ENCODE peak calls at places on chromosome 21, in nine cellular contexts. F is A549; U is thoracic aorta; W is thyroid gland; C is PC-9; H is naive thymus-derived CD4-positive, alpha-beta T cell; K is astrocyte; S is IMR-90; Y is right cardiac atrium. A is an unnamed sample. For H3K9me3, the result is how much of the 10 kb centered on the place peaks cover.

GRCh38 chr21:42724226-42724920 is 71.0 kb downstream of the PDE9A start:
- DNase-seq in Y (no peak), H (no peak), K (peak), W (peak), F (peak), U (no peak), S (peak), C (peak), A (no peak)

GRCh38 chr21:34135330-34135729 is 62.0 kb downstream of the MRPS6 start:
- DNase-seq in U (no peak), W (no peak), S (no peak), F (no peak), H (no peak), K (no peak), Y (no peak), C (no peak), A (no peak)

GRCh38 chr21:34865922-34866271 is 183.2 kb downstream of the RUNX1 start:
- DNase-seq in F (no peak), W (no peak), H (no peak), K (no peak), U (no peak), S (no peak), Y (no peak), C (peak), A (no peak)

GRCh38 chr21:28283652-28284490 is 708.8 kb downstream of the LTN1 start:
- DNase-seq in U (no peak), F (no peak), Y (no peak), C (peak), H (no peak), S (peak), W (no peak), K (peak), A (no peak)

GRCh38 chr21:21624674-21625073 is 626.5 kb downstream of the NCAM2 start:
- DNase-seq in U (no peak), C (no peak), S (peak), F (no peak), Y (no peak), K (peak), W (no peak), H (no peak), A (no peak)

GRCh38 chr21:45979141-45979631 is 2.4 kb upstream of the COL6A1 start:
- DNase-seq in F (no peak), K (no peak), Y (peak), W (no peak), S (no peak), C (no peak), U (no peak), H (no peak), A (no peak)

GRCh38 chr21:36104306-36105300 is 30.3 kb upstream of the CBR3 start:
- DNase-seq in Y (peak), H (peak), C (no peak), S (peak), U (no peak), W (peak), F (no peak), K (peak), A (peak)

GRCh38 chr21:44337941-44338895 is 972 bp downstream of the CFAP410 start:
- DNase-seq in K (peak), H (no peak), U (peak), S (peak), C (peak), Y (peak), F (peak), W (peak), A (peak)

GRCh38 chr21:30256100-30256499 is 26.6 kb downstream of the KRTAP24-1 start:
- DNase-seq in F (no peak), H (no peak), Y (no peak), U (no peak), W (no peak), C (no peak), S (no peak), K (no peak), A (no peak)

GRCh38 chr21:16587671-16588379 is 858.0 kb downstream of the USP25 start:
- DNase-seq in K (peak), Y (no peak), C (no peak), U (no peak), S (peak), H (no peak), F (no peak), W (no peak), A (no peak)

GRCh38 chr21:44013380-44014088 is 1.4 kb downstream of the TRAPPC10 start:
- DNase-seq in C (no peak), W (no peak), U (no peak), F (no peak), K (no peak), Y (no peak), H (peak), S (peak), A (peak)

GRCh38 chr21:37398697-37399096 is 32.1 kb downstream of the DYRK1A start:
- DNase-seq in U (no peak), W (peak), Y (no peak), K (no peak), F (no peak), S (no peak), C (no peak), H (no peak), A (no peak)

GRCh38 chr21:38637161-38637560 is 138.9 kb upstream of the ERG start:
- DNase-seq in W (no peak), S (no peak), K (no peak), H (no peak), U (no peak), Y (no peak), F (no peak), C (no peak), A (no peak)

GRCh38 chr21:37877888-37878684 is 38.2 kb downstream of the KCNJ6 start:
- DNase-seq in H (no peak), F (no peak), Y (no peak), K (no peak), U (no peak), C (no peak), W (no peak), S (no peak), A (no peak)

GRCh38 chr21:36229181-36229580 is 72.6 kb downstream of the DOP1B start:
- DNase-seq in U (no peak), W (no peak), F (no peak), S (no peak), K (no peak), C (no peak), H (no peak), Y (no peak), A (no peak)

GRCh38 chr21:39232926-39233325 is 49.7 kb upstream of the PSMG1 start:
- DNase-seq in C (no peak), Y (no peak), W (no peak), K (peak), F (no peak), U (no peak), S (peak), H (no peak), A (no peak)

GRCh38 chr21:37829447-37829846 is 86.8 kb downstream of the KCNJ6 start:
- DNase-seq in H (no peak), K (peak), W (no peak), S (peak), F (peak), Y (no peak), C (no peak), U (no peak), A (no peak)

GRCh38 chr21:42650033-42650370 is 3.4 kb upstream of the PDE9A start:
- DNase-seq in Y (peak), S (no peak), F (no peak), C (no peak), U (no peak), K (no peak), H (no peak), W (no peak), A (no peak)

GRCh38 chr21:34885636-34886553 is 163.2 kb downstream of the RUNX1 start:
- DNase-seq in W (no peak), K (no peak), U (no peak), S (no peak), C (no peak), Y (no peak), H (no peak), F (no peak), A (no peak)

GRCh38 chr21:38679531-38679930 is 126.2 kb upstream of the ETS2 start:
- DNase-seq in H (no peak), K (peak), S (peak), Y (no peak), C (no peak), U (no peak), W (no peak), F (no peak), A (no peak)

GRCh38 chr21:43981151-43981870 is 30.8 kb upstream of the TRAPPC10 start:
- DNase-seq in K (no peak), H (no peak), W (no peak), U (no peak), Y (peak), C (no peak), S (no peak), F (no peak), A (no peak)

GRCh38 chr21:35779690-35780570 is 280.4 kb downstream of the SETD4 start:
- DNase-seq in C (no peak), Y (no peak), K (peak), H (no peak), W (peak), U (no peak), F (no peak), S (peak), A (no peak)

GRCh38 chr21:29187939-29188338 is 57.5 kb downstream of the MAP3K7CL start:
- DNase-seq in C (peak), W (no peak), H (no peak), U (no peak), S (peak), Y (no peak), F (peak), K (peak), A (no peak)

GRCh38 chr21:44267655-44268142 is 6.0 kb upstream of the DNMT3L start:
- DNase-seq in W (no peak), C (no peak), U (no peak), F (no peak), S (no peak), H (no peak), Y (peak), K (no peak), A (no peak)

GRCh38 chr21:42276076-42276475 is 39.1 kb downstream of the TFF3 start:
- DNase-seq in U (no peak), H (no peak), K (no peak), W (peak), F (no peak), S (no peak), C (no peak), Y (no peak), A (no peak)

GRCh38 chr21:29102791-29103257 is 27.6 kb upstream of the MAP3K7CL start:
- DNase-seq in Y (no peak), C (no peak), F (no peak), K (peak), S (peak), W (no peak), H (no peak), U (no peak), A (no peak)

GRCh38 chr21:36722370-36723368 is 23.8 kb downstream of the SIM2 start:
- DNase-seq in S (no peak), H (no peak), W (no peak), Y (no peak), K (no peak), C (no peak), U (no peak), F (no peak), A (no peak)

GRCh38 chr21:33026878-33027400 is 1.2 kb downstream of the OLIG2 start:
- DNase-seq in K (peak), S (peak), W (no peak), Y (no peak), F (peak), H (no peak), U (no peak), C (no peak), A (no peak)
- H3K9me3 ChIP-seq in K (under half), S (under half), W (under half), Y (under half), F (under half), H (under half), U (under half), C (under half), A (under half)

GRCh38 chr21:14645702-14646101 is 99.6 kb upstream of the SAMSN1 start:
- DNase-seq in U (no peak), C (no peak), Y (no peak), S (no peak), F (no peak), W (no peak), H (no peak), K (no peak), A (no peak)
- H3K9me3 ChIP-seq in U (under half), C (under half), Y (under half), S (under half), F (under half), W (under half), H (under half), K (under half), A (under half)

DNA sequence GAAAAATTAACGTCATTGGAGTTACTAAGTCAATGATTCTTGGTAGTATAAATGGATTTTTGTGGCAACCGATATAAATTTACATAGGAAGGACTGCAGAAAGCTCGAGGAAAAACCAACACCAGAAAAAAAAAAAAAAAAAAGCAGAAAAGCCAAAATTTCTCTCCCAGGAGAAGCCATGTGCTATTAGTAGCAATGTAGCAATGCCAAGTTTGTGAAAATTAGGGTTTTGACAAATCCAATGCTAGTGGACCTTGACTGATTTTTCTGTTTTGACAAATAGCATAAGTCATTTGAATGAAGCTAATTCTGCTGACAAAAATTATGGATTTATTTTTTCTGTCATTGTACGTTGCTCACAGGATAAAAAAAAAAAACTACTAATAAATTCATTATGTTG is 1561.9 kb downstream of the MRPL39 start:
- DNase-seq in C (no peak), S (no peak), H (no peak), W (no peak), F (no peak), K (no peak), Y (no peak), U (no peak), A (no peak)
- H3K9me3 ChIP-seq in C (under half), S (under half), H (under half), W (under half), F (under half), K (under half), Y (under half), U (under half), A (under half)

GRCh38 chr21:15408089-15408488 is 321.7 kb upstream of the USP25 start:
- DNase-seq in U (no peak), Y (no peak), S (no peak), C (no peak), W (no peak), H (no peak), K (no peak), F (no peak), A (no peak)
- H3K9me3 ChIP-seq in U (under half), Y (under half), S (under half), C (under half), W (under half), H (under half), K (under half), F (under half), A (under half)

DNA sequence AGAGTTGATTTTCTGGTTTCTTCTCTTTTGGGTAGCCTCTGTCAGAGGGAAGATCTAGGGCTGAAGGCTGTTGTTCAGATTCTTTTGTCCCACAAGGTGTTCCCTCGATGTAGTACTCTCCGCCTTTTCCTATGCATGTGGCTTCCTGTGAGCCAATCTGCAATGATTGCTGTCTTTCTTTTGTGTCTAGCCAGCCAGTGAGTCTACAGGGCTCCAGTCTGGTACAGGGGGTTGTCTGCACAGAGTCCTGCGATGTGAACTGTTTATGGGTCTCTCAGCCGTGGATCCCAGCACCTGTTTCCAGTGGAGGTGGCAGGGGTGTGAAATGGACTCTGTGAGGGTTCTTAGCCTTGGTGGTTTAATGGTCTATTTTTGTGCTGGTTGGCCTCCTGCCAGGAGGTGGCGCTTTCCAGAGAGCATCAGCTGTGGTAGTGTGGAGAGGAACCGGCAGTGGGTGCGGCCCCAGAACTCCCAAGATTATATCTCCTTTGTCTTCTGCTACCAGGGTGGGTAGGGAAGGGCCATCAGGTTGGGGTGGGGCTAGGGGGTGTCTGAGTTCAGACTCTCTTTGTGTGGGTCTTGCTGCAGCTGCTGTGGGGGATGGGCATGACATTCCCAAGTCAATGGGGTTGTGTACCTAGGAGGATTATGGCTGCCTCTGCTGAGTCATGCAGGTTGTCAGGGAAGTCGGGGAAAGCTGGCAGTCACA is 81.3 kb upstream of the C21orf91 start:
- DNase-seq in H (no peak), K (no peak), U (no peak), W (no peak), S (no peak), C (no peak), Y (peak), F (no peak), A (no peak)
- H3K9me3 ChIP-seq in H (under half), K (under half), U (under half), W (under half), S (under half), C (under half), Y (under half), F (under half), A (under half)